ENCODE peak calls at places on chromosomes 13 and 19, in six cellular contexts. H is lower leg skin, Q is gastrocnemius medialis, X is NB4, P is breast epithelium, J is prostate gland. C is an unnamed sample.

GRCh38 chr13:107669356-107669755 is 546.0 kb downstream of the LIG4 start:
- DNase-seq in H (no peak), Q (no peak), X (no peak), P (no peak), J (no peak), C (no peak)

GRCh38 chr19:10142701-10143375 is 23.1 kb upstream of the EIF3G start:
- DNase-seq in H (no peak), Q (no peak), X (no peak), P (no peak), J (no peak), C (no peak)

GRCh38 chr19:37251308-37252229 is 33.6 kb downstream of the ZNF383 start:
- DNase-seq in H (peak; percentile 87), Q (peak; percentile 28), X (no peak), P (peak; percentile 89), J (peak; percentile 75), C (peak; percentile 91)

GRCh38 chr19:11202488-11203193 is 5.3 kb upstream of the KANK2 start:
- DNase-seq in H (no peak), Q (no peak), X (no peak), P (no peak), J (no peak), C (no peak)

GRCh38 chr19:48637449-48637947 is 319 bp upstream of the DBP start:
- DNase-seq in H (peak; percentile 100), Q (peak; percentile 99), X (peak; percentile 100), P (peak; percentile 100), J (peak; percentile 99), C (peak; percentile 100)

GRCh38 chr13:74040200-74040599 is 94.0 kb downstream of the KLF12 start:
- DNase-seq in H (no peak), Q (peak; percentile 3), X (peak; percentile 57), P (no peak), J (no peak), C (no peak)

GRCh38 chr19:11781295-11782057 is 14.7 kb downstream of the ZNF441 start:
- DNase-seq in H (no peak), Q (no peak), X (no peak), P (no peak), J (no peak), C (no peak)

GRCh38 chr13:82477436-82477835 is 1404.8 kb downstream of the SLITRK1 start:
- DNase-seq in H (no peak), Q (no peak), X (no peak), P (no peak), J (no peak), C (no peak)

GRCh38 chr19:18450934-18451836 is 13.3 kb upstream of the ISYNA1 start:
- DNase-seq in H (peak; percentile 97), Q (peak; percentile 56), X (peak; percentile 88), P (peak; percentile 86), J (peak; percentile 78), C (peak; percentile 90)

GRCh38 chr13:42964681-42965305 is 27.2 kb downstream of the EPSTI1 start:
- DNase-seq in H (no peak), Q (no peak), X (no peak), P (no peak), J (no peak), C (no peak)

DNA sequence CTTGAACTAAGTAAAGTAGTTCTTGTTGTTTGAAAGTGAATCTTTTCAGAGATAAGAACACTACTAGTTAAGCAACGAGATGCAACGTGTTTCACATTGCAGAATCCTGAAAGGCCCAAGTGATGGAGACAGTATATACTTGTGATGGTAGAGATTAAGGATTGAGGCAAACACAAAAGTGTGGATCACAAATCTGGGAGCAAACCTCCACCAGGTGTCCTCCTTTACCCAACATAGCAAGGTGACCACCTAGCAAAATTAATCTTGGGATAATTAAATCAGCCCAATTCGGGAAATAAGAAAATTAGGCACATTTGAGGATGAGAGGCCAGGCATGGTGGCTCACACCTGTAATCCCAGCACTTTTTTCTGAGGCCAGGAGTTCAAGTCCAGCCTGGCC is 563.9 kb downstream of the DACH1 start:
- DNase-seq in H (no peak), Q (no peak), X (no peak), P (no peak), J (no peak), C (no peak)
- TF ChIP-seq CTCF in H (no peak), Q (no peak), X (no peak), P (no peak), J (no peak), C (peak; percentile 18)

GRCh38 chr19:19668230-19669012 is at the start of gene ZNF101:
- DNase-seq in H (peak; percentile 99), Q (peak; percentile 87), X (peak; percentile 97), P (peak; percentile 93), J (peak; percentile 92), C (peak; percentile 96)
- TF ChIP-seq POLR2A in H (no peak), Q (no peak), X (peak; percentile 80), P (peak; percentile 54), J (peak; percentile 56), C (no peak)

GRCh38 chr13:50376895-50377575 is 361.8 kb downstream of the KCNRG start:
- DNase-seq in H (no peak), Q (no peak), X (no peak), P (no peak), J (no peak), C (peak; percentile 30)
- TF ChIP-seq CTCF in H (no peak), Q (peak; percentile 46), X (no peak), P (no peak), J (no peak), C (peak; percentile 24)

DNA sequence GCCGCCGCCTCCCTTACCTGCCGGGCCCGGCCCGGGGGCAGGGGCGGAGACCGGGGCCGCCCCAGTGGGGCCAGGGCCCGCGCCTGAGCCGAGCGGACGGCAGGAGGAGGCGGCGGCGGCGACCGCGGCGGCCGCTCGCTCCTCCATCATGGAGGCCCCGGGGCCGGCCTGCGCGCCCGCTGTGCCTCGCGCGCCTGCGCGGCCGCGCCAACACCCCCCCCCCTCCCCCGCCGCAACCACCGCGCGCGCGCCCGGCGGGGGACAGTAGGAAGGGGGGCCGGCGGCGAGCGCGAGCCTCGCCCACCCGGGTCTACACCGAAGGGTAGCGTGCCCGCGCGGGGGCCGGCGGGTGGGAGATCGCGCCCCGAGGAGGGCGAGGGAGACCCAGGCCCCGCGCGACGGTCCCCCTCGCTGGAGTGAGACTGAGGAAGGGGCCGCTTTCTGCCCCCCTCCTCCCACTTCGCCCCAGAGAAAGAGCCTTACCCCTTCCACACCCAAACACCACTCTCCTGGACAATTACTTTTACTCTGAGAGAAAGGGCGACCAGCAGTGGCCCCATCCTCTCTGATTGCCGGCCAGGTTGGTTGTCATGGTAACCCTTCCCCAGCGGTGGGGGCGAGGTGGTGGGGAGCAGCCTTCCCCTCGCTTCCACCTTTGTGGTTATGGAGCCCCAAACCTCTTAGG is at the start of gene STRN4:
- DNase-seq in H (no peak), Q (no peak), X (peak; percentile 83), P (no peak), J (no peak), C (no peak)
- TF ChIP-seq POLR2A in H (no peak), Q (peak; percentile 82), X (peak; percentile 96), P (no peak), J (peak; percentile 14), C (no peak)